ENCODE peak calls at places on chromosomes 7 and 10, in four cellular contexts. H is foreskin fibroblast, N is HFFc6, J is WTC11. O is an unnamed sample.

GRCh38 chr7:158439035-158439434 is 148.6 kb downstream of the PTPRN2 start:
- DNase-seq in H (no peak), N (no peak), J (no peak), O (no peak)

GRCh38 chr10:71342850-71343773 is 24.1 kb downstream of the SLC29A3 start:
- DNase-seq in H (peak; percentile 16), N (peak; percentile 16), J (no peak), O (no peak)

GRCh38 chr10:69456880-69457693 is 5.8 kb downstream of the TSPAN15 start:
- DNase-seq in H (no peak), N (peak; percentile 53), J (no peak), O (no peak)

GRCh38 chr7:157150825-157151412 is 12.2 kb downstream of the UBE3C start:
- DNase-seq in H (peak; percentile 77), N (no peak), J (peak; percentile 40), O (peak; percentile 15)

GRCh38 chr7:66150471-66150870 is 35.8 kb downstream of the CRCP start:
- DNase-seq in H (peak; percentile 84), N (peak; percentile 38), J (no peak), O (peak; percentile 63)

GRCh38 chr7:118452128-118452527 is 227.6 kb downstream of the ANKRD7 start:
- DNase-seq in H (no peak), N (no peak), J (no peak), O (no peak)

GRCh38 chr7:43112941-43113621 is 634 bp downstream of the HECW1 start:
- DNase-seq in H (peak; percentile 84), N (no peak), J (peak; percentile 65), O (no peak)

GRCh38 chr7:108423089-108423989 is 32.9 kb downstream of the NRCAM start:
- DNase-seq in H (no peak), N (no peak), J (no peak), O (no peak)

GRCh38 chr7:7761974-7762769 is 43.8 kb upstream of the RPA3 start:
- DNase-seq in H (peak; percentile 65), N (peak; percentile 26), J (no peak), O (no peak)

GRCh38 chr10:9339702-9340101 is 1285.2 kb downstream of the GATA3 start:
- DNase-seq in H (no peak), N (no peak), J (no peak), O (no peak)

GRCh38 chr7:80918909-80919721 is at the start of gene SEMA3C:
- DNase-seq in H (peak; percentile 99), N (peak; percentile 95), J (peak; percentile 89), O (peak; percentile 91)

GRCh38 chr7:27176343-27176731 is 2.2 kb upstream of the HOXA10 start:
- DNase-seq in H (peak; percentile 66), N (no peak), J (no peak), O (no peak)

GRCh38 chr7:34675749-34676374 is 17.8 kb downstream of the NPSR1 start:
- DNase-seq in H (peak; percentile 5), N (no peak), J (peak; percentile 53), O (no peak)

GRCh38 chr7:152202056-152202455 is 176.6 kb downstream of the GALNT11 start:
- DNase-seq in H (peak; percentile 62), N (peak; percentile 48), J (no peak), O (peak; percentile 5)

GRCh38 chr10:47033541-47034270 is 122.5 kb downstream of the PTPN20 start:
- DNase-seq in H (no peak), N (no peak), J (no peak), O (no peak)

GRCh38 chr7:76220185-76221057 is 18.7 kb downstream of the SRRM3 start:
- DNase-seq in H (peak; percentile 53), N (peak; percentile 30), J (peak; percentile 84), O (peak; percentile 10)
- TF ChIP-seq CTCF in H (no peak), N (no peak), J (no peak), O (no peak)

DNA sequence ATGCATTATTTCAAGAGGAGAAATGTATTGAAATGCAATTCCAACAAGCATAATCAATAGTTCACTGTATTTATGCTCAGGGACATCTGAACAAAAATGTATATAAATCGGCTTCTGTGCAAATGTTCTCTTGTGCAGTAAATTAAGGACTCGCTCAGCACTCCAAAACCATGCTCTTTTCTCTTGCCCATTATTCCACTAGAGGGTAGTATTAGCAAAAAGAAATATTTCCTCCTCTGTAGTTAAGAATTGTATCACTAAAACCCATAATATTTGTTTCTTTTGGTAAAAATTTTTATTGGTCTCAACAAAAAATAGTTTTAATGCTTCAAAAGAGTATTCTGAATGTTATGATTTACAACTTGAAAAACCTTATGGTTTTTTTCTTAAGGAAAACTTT is 803.1 kb downstream of the PCDH15 start:
- DNase-seq in H (no peak), N (no peak), J (no peak), O (no peak)
- TF ChIP-seq CTCF in H (no peak), N (peak; percentile 24), J (no peak), O (no peak)

DNA sequence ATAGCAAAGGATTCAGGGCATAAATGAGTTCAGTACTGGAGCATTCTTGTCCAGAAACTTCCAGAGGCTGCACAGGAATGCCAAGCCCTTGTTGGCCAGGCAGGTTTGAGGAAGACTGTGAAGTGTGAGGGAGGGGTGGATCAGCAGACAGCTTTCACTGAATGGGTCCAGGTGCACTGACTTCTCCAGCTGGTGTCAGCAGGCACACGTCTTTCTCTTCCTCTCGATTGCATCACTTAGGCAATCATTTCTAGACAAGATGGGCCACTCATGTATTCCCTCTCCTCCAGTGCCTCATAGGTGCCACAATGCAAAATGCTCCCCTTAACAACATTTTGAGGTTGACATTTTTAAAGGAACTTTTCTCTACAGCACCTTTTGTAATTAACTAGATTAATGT is 15.6 kb upstream of the PLEKHS1 start:
- DNase-seq in H (no peak), N (no peak), J (no peak), O (no peak)
- TF ChIP-seq CTCF in H (no peak), N (no peak), J (no peak), O (no peak)

DNA sequence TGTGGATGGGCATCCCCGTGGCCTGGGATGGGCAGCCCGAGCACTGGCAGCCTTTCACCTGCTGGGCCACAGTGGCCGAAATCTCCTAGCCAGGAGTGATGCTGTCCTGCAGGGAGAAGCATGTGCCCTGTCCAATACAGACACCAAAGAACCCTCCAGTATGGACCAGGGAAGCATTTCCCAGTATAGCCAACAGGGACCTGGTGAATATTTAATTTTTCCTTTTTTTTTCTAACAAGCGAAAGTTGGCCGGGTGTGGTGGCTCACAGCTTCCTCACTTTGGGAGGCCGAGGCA is 11.0 kb downstream of the IMPDH1 start:
- DNase-seq in H (no peak), N (no peak), J (no peak), O (no peak)
- TF ChIP-seq CTCF in H (no peak), N (peak; percentile 64), J (no peak), O (no peak)

GRCh38 chr7:102063736-102064135 is 222.9 kb upstream of the SH2B2 start:
- DNase-seq in H (peak; percentile 54), N (peak; percentile 77), J (peak; percentile 76), O (no peak)
- TF ChIP-seq CTCF in H (no peak), N (no peak), J (no peak), O (no peak)